ENCODE peak calls at places on chromosomes 7 and 10, in nine cellular contexts. One of them, this sample, is unnamed.

GRCh38 chr10:53387546-53387945 is 615.0 kb upstream of the MBL2 start:
- DNase-seq in psoas muscle: no peak
- DNase-seq in mesenchymal stem cell: no peak
- DNase-seq in fibroblast of lung: peak; percentile 18
- DNase-seq in HepG2: no peak
- DNase-seq in left ventricle myocardium inferior: no peak
- DNase-seq in right cardiac atrium: no peak
- DNase-seq in pancreas: no peak
- DNase-seq in body of pancreas: no peak
- DNase-seq in this sample: no peak

GRCh38 chr7:2631924-2632716 is at the start of gene TTYH3:
- DNase-seq in pancreas: no peak
- DNase-seq in psoas muscle: peak; percentile 55
- DNase-seq in fibroblast of lung: no peak
- DNase-seq in body of pancreas: peak; percentile 24
- DNase-seq in mesenchymal stem cell: no peak
- DNase-seq in right cardiac atrium: no peak
- DNase-seq in left ventricle myocardium inferior: no peak
- DNase-seq in HepG2: no peak
- DNase-seq in this sample: peak; percentile 71

GRCh38 chr10:114207349-114207748 is 28.2 kb downstream of the TDRD1 start:
- DNase-seq in HepG2: no peak
- DNase-seq in psoas muscle: no peak
- DNase-seq in body of pancreas: no peak
- DNase-seq in pancreas: no peak
- DNase-seq in right cardiac atrium: no peak
- DNase-seq in left ventricle myocardium inferior: no peak
- DNase-seq in mesenchymal stem cell: no peak
- DNase-seq in fibroblast of lung: no peak
- DNase-seq in this sample: no peak

GRCh38 chr10:5892007-5892406 is 2.0 kb downstream of the FBH1 start:
- DNase-seq in pancreas: no peak
- DNase-seq in mesenchymal stem cell: no peak
- DNase-seq in psoas muscle: no peak
- DNase-seq in HepG2: no peak
- DNase-seq in fibroblast of lung: peak; percentile 54
- DNase-seq in body of pancreas: no peak
- DNase-seq in left ventricle myocardium inferior: no peak
- DNase-seq in right cardiac atrium: no peak
- DNase-seq in this sample: no peak

GRCh38 chr7:30613366-30614325 is 19.0 kb downstream of the GARS1 start:
- DNase-seq in left ventricle myocardium inferior: no peak
- DNase-seq in mesenchymal stem cell: peak; percentile 25
- DNase-seq in fibroblast of lung: peak; percentile 47
- DNase-seq in psoas muscle: no peak
- DNase-seq in HepG2: no peak
- DNase-seq in body of pancreas: no peak
- DNase-seq in pancreas: no peak
- DNase-seq in right cardiac atrium: no peak
- DNase-seq in this sample: no peak

GRCh38 chr10:28139138-28139537 is 140.3 kb upstream of the ODAD2 start:
- DNase-seq in pancreas: no peak
- DNase-seq in right cardiac atrium: no peak
- DNase-seq in mesenchymal stem cell: peak; percentile 38
- DNase-seq in fibroblast of lung: peak; percentile 73
- DNase-seq in psoas muscle: no peak
- DNase-seq in HepG2: no peak
- DNase-seq in body of pancreas: no peak
- DNase-seq in left ventricle myocardium inferior: no peak
- DNase-seq in this sample: no peak

GRCh38 chr7:84100866-84101265 is 93.7 kb downstream of the SEMA3A start:
- DNase-seq in HepG2: no peak
- DNase-seq in body of pancreas: no peak
- DNase-seq in right cardiac atrium: no peak
- DNase-seq in psoas muscle: no peak
- DNase-seq in fibroblast of lung: peak; percentile 33
- DNase-seq in mesenchymal stem cell: peak; percentile 68
- DNase-seq in left ventricle myocardium inferior: no peak
- DNase-seq in pancreas: no peak
- DNase-seq in this sample: no peak

GRCh38 chr10:93697207-93697606 is 5.2 kb downstream of the FRA10AC1 start:
- DNase-seq in mesenchymal stem cell: no peak
- DNase-seq in HepG2: no peak
- DNase-seq in fibroblast of lung: no peak
- DNase-seq in left ventricle myocardium inferior: no peak
- DNase-seq in right cardiac atrium: no peak
- DNase-seq in body of pancreas: no peak
- DNase-seq in psoas muscle: no peak
- DNase-seq in pancreas: no peak
- DNase-seq in this sample: no peak

GRCh38 chr7:125468855-125469174 is 539.2 kb upstream of the POT1 start:
- DNase-seq in right cardiac atrium: no peak
- DNase-seq in psoas muscle: no peak
- DNase-seq in mesenchymal stem cell: no peak
- DNase-seq in pancreas: peak; percentile 9
- DNase-seq in fibroblast of lung: no peak
- DNase-seq in body of pancreas: no peak
- DNase-seq in left ventricle myocardium inferior: no peak
- DNase-seq in HepG2: no peak
- DNase-seq in this sample: no peak

GRCh38 chr10:408223-408622 is 273.0 kb downstream of the ZMYND11 start:
- DNase-seq in body of pancreas: no peak
- DNase-seq in fibroblast of lung: no peak
- DNase-seq in right cardiac atrium: no peak
- DNase-seq in pancreas: no peak
- DNase-seq in HepG2: no peak
- DNase-seq in left ventricle myocardium inferior: no peak
- DNase-seq in psoas muscle: no peak
- DNase-seq in mesenchymal stem cell: no peak
- DNase-seq in this sample: no peak

GRCh38 chr7:68573271-68574000 is 1024.8 kb upstream of the AUTS2 start:
- DNase-seq in left ventricle myocardium inferior: no peak
- DNase-seq in pancreas: no peak
- DNase-seq in body of pancreas: no peak
- DNase-seq in right cardiac atrium: no peak
- DNase-seq in fibroblast of lung: no peak
- DNase-seq in mesenchymal stem cell: no peak
- DNase-seq in psoas muscle: no peak
- DNase-seq in HepG2: no peak
- DNase-seq in this sample: no peak

GRCh38 chr10:132868995-132869394 is 73.4 kb downstream of the CFAP46 start:
- DNase-seq in psoas muscle: no peak
- DNase-seq in HepG2: no peak
- DNase-seq in mesenchymal stem cell: no peak
- DNase-seq in body of pancreas: peak; percentile 1
- DNase-seq in right cardiac atrium: peak; percentile 46
- DNase-seq in fibroblast of lung: no peak
- DNase-seq in pancreas: no peak
- DNase-seq in left ventricle myocardium inferior: peak; percentile 8
- DNase-seq in this sample: peak; percentile 43

GRCh38 chr10:124091646-124092269 is 1.6 kb downstream of the CHST15 start:
- DNase-seq in right cardiac atrium: peak; percentile 76
- DNase-seq in mesenchymal stem cell: peak; percentile 51
- DNase-seq in psoas muscle: peak; percentile 43
- DNase-seq in fibroblast of lung: peak; percentile 42
- DNase-seq in body of pancreas: peak; percentile 24
- DNase-seq in left ventricle myocardium inferior: peak; percentile 34
- DNase-seq in pancreas: no peak
- DNase-seq in HepG2: no peak
- DNase-seq in this sample: peak; percentile 75

GRCh38 chr7:46525876-46526275 is 604.8 kb upstream of the IGFBP3 start:
- DNase-seq in mesenchymal stem cell: no peak
- DNase-seq in fibroblast of lung: peak; percentile 49
- DNase-seq in HepG2: no peak
- DNase-seq in left ventricle myocardium inferior: no peak
- DNase-seq in right cardiac atrium: no peak
- DNase-seq in psoas muscle: no peak
- DNase-seq in pancreas: no peak
- DNase-seq in body of pancreas: peak; percentile 44
- DNase-seq in this sample: no peak

GRCh38 chr10:31808258-31809218 is 120.1 kb downstream of the ARHGAP12 start:
- DNase-seq in right cardiac atrium: peak; percentile 58
- DNase-seq in fibroblast of lung: peak; percentile 70
- DNase-seq in mesenchymal stem cell: peak; percentile 80
- DNase-seq in pancreas: peak; percentile 18
- DNase-seq in HepG2: peak; percentile 21
- DNase-seq in body of pancreas: peak; percentile 12
- DNase-seq in left ventricle myocardium inferior: no peak
- DNase-seq in psoas muscle: peak; percentile 23
- DNase-seq in this sample: peak; percentile 47

GRCh38 chr10:125152646-125153368 is 7.6 kb downstream of the CTBP2 start:
- DNase-seq in psoas muscle: peak; percentile 54
- DNase-seq in left ventricle myocardium inferior: peak; percentile 77
- DNase-seq in HepG2: no peak
- DNase-seq in fibroblast of lung: peak; percentile 39
- DNase-seq in right cardiac atrium: peak; percentile 85
- DNase-seq in body of pancreas: peak; percentile 76
- DNase-seq in pancreas: peak; percentile 56
- DNase-seq in mesenchymal stem cell: peak; percentile 44
- DNase-seq in this sample: peak; percentile 78

GRCh38 chr7:138460649-138461607 is 869 bp downstream of the TRIM24 start:
- DNase-seq in body of pancreas: peak; percentile 75
- DNase-seq in fibroblast of lung: peak; percentile 50
- DNase-seq in right cardiac atrium: peak; percentile 87
- DNase-seq in psoas muscle: peak; percentile 58
- DNase-seq in mesenchymal stem cell: peak; percentile 60
- DNase-seq in pancreas: peak; percentile 60
- DNase-seq in HepG2: no peak
- DNase-seq in left ventricle myocardium inferior: peak; percentile 54
- DNase-seq in this sample: peak; percentile 75

DNA sequence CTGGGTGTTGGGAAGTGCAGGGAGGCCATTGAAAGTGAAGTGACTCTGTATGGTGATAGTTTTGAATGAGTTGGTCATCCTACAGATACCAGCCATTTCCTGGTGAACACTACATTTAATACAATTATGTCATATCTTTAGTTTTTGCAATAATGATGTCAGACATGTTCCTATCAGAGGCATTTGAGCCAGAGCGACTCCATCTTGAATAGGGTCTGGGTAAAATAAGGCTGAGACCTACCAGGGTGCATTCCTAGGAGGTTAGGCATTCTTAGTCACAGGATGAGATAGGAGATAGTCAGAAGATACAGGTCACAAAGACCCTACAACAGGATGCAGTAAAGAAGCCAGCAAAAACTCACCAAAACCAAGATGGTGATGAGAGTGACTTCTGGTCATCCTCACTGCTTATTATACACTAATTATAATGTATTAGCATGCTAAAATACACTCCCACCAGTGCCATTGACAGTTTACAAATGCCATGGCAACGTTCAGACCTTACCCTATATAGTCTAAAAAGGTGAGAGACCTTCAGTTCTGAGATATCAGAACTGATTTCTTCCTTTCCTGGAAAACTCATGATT is 28.2 kb downstream of the ADK start:
- DNase-seq in pancreas: no peak
- DNase-seq in body of pancreas: no peak
- DNase-seq in psoas muscle: no peak
- DNase-seq in left ventricle myocardium inferior: no peak
- DNase-seq in mesenchymal stem cell: no peak
- DNase-seq in HepG2: no peak
- DNase-seq in right cardiac atrium: no peak
- DNase-seq in fibroblast of lung: peak; percentile 2
- DNase-seq in this sample: no peak
- H3K27ac ChIP-seq in pancreas: no peak overlapping the region
- H3K27ac ChIP-seq in body of pancreas: no peak overlapping the region
- H3K27ac ChIP-seq in psoas muscle: no peak overlapping the region
- H3K27ac ChIP-seq in left ventricle myocardium inferior: no peak overlapping the region
- H3K27ac ChIP-seq in mesenchymal stem cell: no peak overlapping the region
- H3K27ac ChIP-seq in HepG2: no peak overlapping the region
- H3K27ac ChIP-seq in right cardiac atrium: no peak overlapping the region
- H3K27ac ChIP-seq in fibroblast of lung: no peak overlapping the region
- H3K27ac ChIP-seq in this sample: no peak overlapping the region

DNA sequence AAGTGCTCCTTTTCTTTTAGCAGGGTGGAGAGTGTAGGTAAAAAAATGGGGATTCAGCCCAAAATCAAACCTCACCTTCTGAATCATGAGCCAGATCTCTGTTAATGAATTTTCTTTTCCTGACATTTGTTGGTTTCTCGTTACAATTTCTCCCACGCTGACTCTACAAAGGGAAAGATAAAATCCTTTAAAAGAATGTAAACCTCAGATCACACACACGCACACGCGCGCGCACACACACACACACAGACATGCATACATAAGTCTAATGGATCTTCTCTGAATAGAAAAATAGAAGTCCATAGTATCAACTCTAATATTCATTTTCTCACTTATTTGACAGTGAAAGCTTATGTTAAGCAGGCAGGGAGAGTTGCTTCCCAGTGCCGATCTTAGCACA is 1.5 kb downstream of the ETV1 start:
- DNase-seq in fibroblast of lung: peak; percentile 90
- DNase-seq in left ventricle myocardium inferior: no peak
- DNase-seq in body of pancreas: no peak
- DNase-seq in mesenchymal stem cell: peak; percentile 80
- DNase-seq in HepG2: no peak
- DNase-seq in psoas muscle: no peak
- DNase-seq in pancreas: no peak
- DNase-seq in right cardiac atrium: no peak
- DNase-seq in this sample: no peak
- H3K4me3 ChIP-seq in fibroblast of lung: peak overlapping the region; percentile 88
- H3K4me3 ChIP-seq in left ventricle myocardium inferior: peak overlapping the region; percentile 75
- H3K4me3 ChIP-seq in body of pancreas: no peak overlapping the region
- H3K4me3 ChIP-seq in mesenchymal stem cell: no peak overlapping the region
- H3K4me3 ChIP-seq in HepG2: no peak overlapping the region
- H3K4me3 ChIP-seq in psoas muscle: no peak overlapping the region
- H3K4me3 ChIP-seq in pancreas: no peak overlapping the region
- H3K4me3 ChIP-seq in right cardiac atrium: peak overlapping the region; percentile 56
- H3K4me3 ChIP-seq in this sample: peak overlapping the region; percentile 65

GRCh38 chr7:128708235-128708634 is 30.9 kb upstream of the CALU start:
- DNase-seq in mesenchymal stem cell: no peak
- DNase-seq in body of pancreas: no peak
- DNase-seq in HepG2: no peak
- DNase-seq in right cardiac atrium: no peak
- DNase-seq in left ventricle myocardium inferior: no peak
- DNase-seq in fibroblast of lung: no peak
- DNase-seq in psoas muscle: no peak
- DNase-seq in pancreas: no peak
- DNase-seq in this sample: no peak
- H3K27ac ChIP-seq in mesenchymal stem cell: no peak overlapping the region
- H3K27ac ChIP-seq in body of pancreas: no peak overlapping the region
- H3K27ac ChIP-seq in HepG2: no peak overlapping the region
- H3K27ac ChIP-seq in right cardiac atrium: no peak overlapping the region
- H3K27ac ChIP-seq in left ventricle myocardium inferior: no peak overlapping the region
- H3K27ac ChIP-seq in fibroblast of lung: no peak overlapping the region
- H3K27ac ChIP-seq in psoas muscle: no peak overlapping the region
- H3K27ac ChIP-seq in pancreas: no peak overlapping the region
- H3K27ac ChIP-seq in this sample: no peak overlapping the region

DNA sequence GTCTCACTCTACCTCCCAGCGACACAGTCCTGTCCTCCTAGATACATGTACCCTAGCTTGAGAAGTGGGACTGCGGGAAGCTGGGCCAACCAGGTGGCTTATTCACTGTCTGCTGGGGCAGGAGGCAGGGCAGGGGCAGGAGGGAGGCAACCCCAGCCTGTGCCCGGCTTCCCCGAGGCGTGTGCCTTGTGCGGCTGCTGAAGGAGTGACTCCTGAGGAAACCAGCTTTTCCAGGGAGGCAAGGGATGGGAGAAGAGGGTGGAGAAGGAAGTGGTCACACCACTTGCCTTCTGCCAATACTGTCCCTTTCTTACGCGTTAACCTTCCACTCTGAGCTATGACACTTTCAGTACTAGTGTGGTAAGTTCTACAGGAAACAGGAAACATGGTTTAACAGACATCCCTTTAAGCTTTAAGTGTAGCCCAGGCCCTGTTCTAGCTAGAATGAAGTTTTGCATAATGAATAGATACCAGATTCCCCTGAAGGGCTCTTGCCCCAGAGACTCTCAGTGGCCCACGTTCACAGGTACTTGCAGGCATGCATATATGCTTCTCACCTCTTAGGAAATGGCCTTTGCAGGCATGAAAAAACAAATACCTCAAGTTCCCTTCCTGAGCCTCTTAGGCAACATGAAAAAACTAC is 40.6 kb downstream of the SYPL1 start:
- DNase-seq in HepG2: no peak
- DNase-seq in left ventricle myocardium inferior: no peak
- DNase-seq in psoas muscle: no peak
- DNase-seq in pancreas: no peak
- DNase-seq in fibroblast of lung: peak; percentile 19
- DNase-seq in body of pancreas: no peak
- DNase-seq in mesenchymal stem cell: peak; percentile 30
- DNase-seq in right cardiac atrium: no peak
- DNase-seq in this sample: peak; percentile 62
- H3K4me3 ChIP-seq in HepG2: no peak overlapping the region
- H3K4me3 ChIP-seq in left ventricle myocardium inferior: no peak overlapping the region
- H3K4me3 ChIP-seq in psoas muscle: no peak overlapping the region
- H3K4me3 ChIP-seq in pancreas: no peak overlapping the region
- H3K4me3 ChIP-seq in fibroblast of lung: no peak overlapping the region
- H3K4me3 ChIP-seq in body of pancreas: no peak overlapping the region
- H3K4me3 ChIP-seq in mesenchymal stem cell: no peak overlapping the region
- H3K4me3 ChIP-seq in right cardiac atrium: no peak overlapping the region
- H3K4me3 ChIP-seq in this sample: no peak overlapping the region

This sample was measured in lower lobe of right lung.